ENCODE peak calls at places on chromosomes 5 and 9, in nine cellular contexts. O is A549, L is HepG2, Q is ovary, E is transverse colon, S is suprapubic skin, G is K562, H is GM12878, R is tibial nerve. J is an unnamed sample.

GRCh38 chr5:134878403-134878802 is 4.2 kb downstream of the TXNDC15 start:
- DNase-seq in S (no peak), L (no peak), R (no peak), Q (no peak), O (no peak), H (no peak), G (no peak), E (peak), J (no peak)

GRCh38 chr9:107386396-107386795 is 103.2 kb downstream of the KLF4 start:
- DNase-seq in O (no peak), S (no peak), G (no peak), E (no peak), Q (no peak), L (no peak), H (no peak), R (no peak), J (no peak)

GRCh38 chr5:81948349-81948748 is 23.5 kb upstream of the ATG10 start:
- DNase-seq in H (no peak), O (no peak), R (no peak), L (no peak), E (no peak), S (no peak), G (no peak), Q (no peak), J (no peak)

GRCh38 chr9:100601216-100601615 is 23.3 kb downstream of the CAVIN4 start:
- DNase-seq in S (no peak), O (peak), E (peak), R (no peak), Q (no peak), L (peak), G (peak), H (no peak), J (no peak)

GRCh38 chr9:124813041-124813440 is 36.1 kb downstream of the OLFML2A start:
- DNase-seq in G (no peak), O (no peak), Q (no peak), L (no peak), E (no peak), R (no peak), H (no peak), S (no peak), J (no peak)

GRCh38 chr9:6184749-6185645 is 30.6 kb upstream of the IL33 start:
- DNase-seq in L (no peak), G (no peak), H (peak), R (peak), O (no peak), Q (peak), E (no peak), S (no peak), J (no peak)

GRCh38 chr9:134371731-134372130 is 45.5 kb downstream of the RXRA start:
- DNase-seq in G (no peak), Q (no peak), O (no peak), L (no peak), H (no peak), S (peak), E (peak), R (peak), J (peak)

GRCh38 chr5:78720997-78721396 is 72.4 kb upstream of the LHFPL2 start:
- DNase-seq in G (no peak), R (no peak), E (no peak), L (no peak), Q (no peak), O (peak), S (no peak), H (no peak), J (no peak)

GRCh38 chr5:125455041-125455440 is 708.6 kb upstream of the ZNF608 start:
- DNase-seq in L (no peak), R (no peak), Q (no peak), O (no peak), E (no peak), H (no peak), S (no peak), G (no peak), J (no peak)

GRCh38 chr5:50794812-50795211 is 128.4 kb downstream of the PARP8 start:
- DNase-seq in Q (no peak), R (no peak), G (no peak), S (no peak), O (no peak), L (no peak), H (no peak), E (peak), J (no peak)

GRCh38 chr5:156758012-156758791 is 91.9 kb upstream of the PPP1R2B start:
- DNase-seq in H (no peak), G (no peak), L (no peak), Q (no peak), R (no peak), O (no peak), E (no peak), S (no peak), J (no peak)

GRCh38 chr9:133768859-133769510 is 30.8 kb upstream of the SARDH start:
- DNase-seq in E (no peak), L (peak), S (no peak), H (no peak), O (peak), R (no peak), G (peak), Q (peak), J (peak)

GRCh38 chr9:131036529-131037335 is 27.8 kb downstream of the LAMC3 start:
- DNase-seq in O (no peak), R (no peak), H (no peak), L (no peak), S (no peak), E (no peak), G (no peak), Q (no peak), J (peak)
- TF ChIP-seq EP300 in O (no peak), R (no peak), H (no peak), L (no peak), S (no peak), E (no peak), G (no peak), Q (no peak), J (no peak)

GRCh38 chr5:34016750-34017149 is 8.9 kb upstream of the AMACR start:
- DNase-seq in H (no peak), L (no peak), R (no peak), O (no peak), Q (no peak), G (no peak), E (no peak), S (no peak), J (no peak)
- TF ChIP-seq EP300 in H (no peak), L (no peak), R (no peak), O (no peak), Q (no peak), G (no peak), E (no peak), S (no peak), J (no peak)

GRCh38 chr9:99298660-99299059 is 76.6 kb downstream of the SEC61B start:
- DNase-seq in Q (no peak), L (no peak), R (no peak), H (no peak), O (no peak), G (no peak), S (no peak), E (no peak), J (no peak)

GRCh38 chr9:99299214-99300102 is 77.4 kb downstream of the SEC61B start:
- DNase-seq in G (no peak), L (peak), E (no peak), O (peak), H (no peak), R (no peak), S (no peak), Q (no peak), J (no peak)

GRCh38 chr9:99303177-99303576 is 81.1 kb downstream of the SEC61B start:
- DNase-seq in G (no peak), E (no peak), L (no peak), H (no peak), Q (no peak), R (no peak), S (no peak), O (no peak), J (no peak)

GRCh38 chr9:99300603-99301002 is 78.5 kb downstream of the SEC61B start:
- DNase-seq in S (no peak), H (no peak), G (no peak), O (no peak), L (no peak), E (no peak), Q (no peak), R (no peak), J (no peak)

DNA sequence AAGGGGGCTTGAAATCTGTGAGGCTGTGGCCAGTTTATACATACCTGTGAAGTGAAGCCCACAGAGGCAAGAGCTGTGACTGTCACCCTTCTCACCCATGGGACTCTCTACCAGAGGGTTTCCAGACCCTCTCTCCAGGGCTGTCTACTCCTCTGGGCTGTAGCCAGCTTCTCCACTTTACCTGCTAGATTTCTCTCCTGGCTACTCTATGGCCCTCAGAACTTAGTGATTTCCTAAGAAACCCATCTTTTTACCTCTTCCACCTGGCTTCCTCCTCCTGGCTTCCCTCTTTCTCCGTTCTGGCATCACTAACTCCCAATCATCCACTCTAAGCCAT is 78.0 kb downstream of the SEC61B start:
- DNase-seq in O (no peak), L (no peak), S (no peak), Q (no peak), R (no peak), G (no peak), H (no peak), E (no peak), J (no peak)
- TF ChIP-seq EP300 in O (no peak), L (no peak), S (no peak), Q (no peak), R (no peak), G (no peak), H (no peak), E (no peak), J (no peak)

GRCh38 chr5:175686396-175686795 is 28.5 kb downstream of the HRH2 start:
- DNase-seq in H (no peak), R (no peak), S (no peak), E (no peak), O (no peak), L (no peak), G (no peak), Q (no peak), J (peak)

GRCh38 chr5:175684931-175685330 is 27.1 kb downstream of the HRH2 start:
- DNase-seq in G (no peak), E (no peak), R (no peak), Q (no peak), L (no peak), S (no peak), H (no peak), O (no peak), J (no peak)

GRCh38 chr5:175687231-175687701 is 29.4 kb downstream of the HRH2 start:
- DNase-seq in Q (peak), R (no peak), G (no peak), O (no peak), E (no peak), L (no peak), S (no peak), H (no peak), J (peak)

GRCh38 chr5:175686826-175687225 is 29.0 kb downstream of the HRH2 start:
- DNase-seq in Q (no peak), E (no peak), O (no peak), H (no peak), R (no peak), S (no peak), L (no peak), G (no peak), J (no peak)

DNA sequence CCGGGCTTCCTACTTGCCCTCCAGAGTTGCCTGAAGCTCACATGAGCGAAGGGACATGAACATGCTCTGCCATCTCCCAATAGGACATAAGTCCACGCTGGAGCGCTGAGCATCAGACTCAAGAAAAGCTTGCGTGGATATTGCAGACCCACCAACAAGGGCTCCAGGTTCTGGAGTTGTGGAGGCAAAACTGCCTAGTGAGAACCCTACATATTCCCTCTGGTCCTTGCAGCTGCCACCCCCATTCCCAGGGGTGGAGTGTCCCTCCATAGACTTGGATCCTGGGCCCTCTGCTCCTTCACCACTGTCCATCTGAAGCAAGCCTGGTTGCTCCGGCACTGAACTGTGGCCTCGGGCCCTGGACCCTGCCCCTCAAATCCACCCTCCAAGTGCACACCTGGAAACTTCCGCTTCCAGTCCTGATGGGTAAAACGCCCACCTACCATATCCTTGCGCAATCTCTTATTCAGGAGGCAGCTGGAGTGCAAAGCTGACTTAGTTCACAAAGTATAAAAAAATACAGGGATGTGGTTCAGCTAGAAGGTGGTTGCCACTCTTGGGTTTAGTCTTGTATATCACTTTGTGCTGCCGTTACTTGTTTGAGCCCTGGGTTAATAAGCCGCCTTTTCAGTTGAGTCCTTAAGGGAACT is 28.0 kb downstream of the HRH2 start:
- DNase-seq in E (no peak), S (no peak), L (no peak), G (no peak), R (no peak), O (no peak), H (no peak), Q (no peak), J (peak)
- TF ChIP-seq EP300 in E (no peak), S (no peak), L (no peak), G (no peak), R (no peak), O (no peak), H (no peak), Q (no peak), J (no peak)

DNA sequence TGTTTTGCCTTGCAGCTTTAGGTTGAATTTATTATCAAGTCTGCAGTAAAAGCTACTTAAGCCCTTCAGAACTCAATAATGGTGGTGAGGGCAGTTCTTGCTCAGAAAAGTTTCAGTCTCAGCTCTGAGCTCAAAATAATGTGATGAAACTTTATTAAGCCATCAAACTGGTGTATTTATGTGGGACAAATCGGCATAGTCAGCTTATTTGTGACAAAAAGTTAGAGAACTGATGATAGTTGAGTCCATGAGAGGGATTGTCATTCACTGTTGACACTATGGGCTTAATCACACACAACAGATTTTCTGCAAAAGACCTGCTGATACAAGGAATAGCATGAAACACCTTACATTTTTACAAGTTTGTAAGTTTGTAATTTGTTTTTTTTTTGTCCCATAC is 9.4 kb downstream of the SRD5A1 start:
- DNase-seq in G (no peak), S (no peak), H (no peak), O (no peak), R (no peak), L (no peak), E (no peak), Q (no peak), J (no peak)
- TF ChIP-seq EP300 in G (no peak), S (no peak), H (no peak), O (no peak), R (no peak), L (no peak), E (no peak), Q (no peak), J (no peak)